ENCODE peak calls at places on chromosomes 12 and 14, in nine cellular contexts. J is endodermal cell; W is caudate nucleus; S is transverse colon; O is A549; G is ovary; R is HCT116; B is CD8-positive, alpha-beta memory T cell; H is H9. C is an unnamed sample.

GRCh38 chr12:96073346-96074336 is 38.3 kb upstream of the LTA4H start:
- DNase-seq in O (peak), R (no peak), G (no peak), B (no peak), S (no peak), J (peak), H (no peak), W (no peak), C (no peak)

GRCh38 chr12:32166510-32166909 is 59.9 kb downstream of the BICD1 start:
- DNase-seq in W (no peak), S (no peak), B (no peak), H (no peak), G (no peak), J (no peak), O (no peak), R (no peak), C (no peak)

GRCh38 chr12:51953011-51953568 is 1.6 kb downstream of the ACVR1B start:
- DNase-seq in R (no peak), S (no peak), O (no peak), W (no peak), H (no peak), G (no peak), B (no peak), J (peak), C (no peak)

GRCh38 chr12:104456950-104457745 is 400 bp downstream of the CHST11 start:
- DNase-seq in B (peak), S (peak), G (peak), O (peak), W (no peak), J (peak), H (peak), R (no peak), C (peak)

GRCh38 chr14:20553024-20553423 is 7.8 kb downstream of the RNASE9 start:
- DNase-seq in R (no peak), S (no peak), G (no peak), B (no peak), O (no peak), J (no peak), H (no peak), W (no peak), C (no peak)

GRCh38 chr14:93024493-93024892 is 91.2 kb downstream of the ITPK1 start:
- DNase-seq in R (no peak), J (no peak), B (no peak), O (no peak), G (no peak), S (no peak), H (no peak), W (no peak), C (no peak)

GRCh38 chr14:92696356-92696755 is 52.1 kb downstream of the LGMN start:
- DNase-seq in G (no peak), B (no peak), S (no peak), R (no peak), H (no peak), W (no peak), O (no peak), J (no peak), C (no peak)

GRCh38 chr12:2462087-2462486 is 332.7 kb upstream of the FKBP4 start:
- DNase-seq in O (no peak), G (no peak), W (no peak), B (no peak), S (no peak), R (no peak), J (no peak), H (no peak), C (no peak)

GRCh38 chr12:129911437-129912049 is 7.7 kb upstream of the TMEM132D start:
- DNase-seq in S (peak), B (no peak), R (no peak), W (peak), H (peak), G (no peak), O (peak), J (peak), C (peak)

GRCh38 chr12:52053570-52054209 is 2.4 kb downstream of the NR4A1 start:
- DNase-seq in J (no peak), G (peak), B (no peak), S (peak), H (no peak), R (no peak), O (peak), W (no peak), C (no peak)

GRCh38 chr12:118371354-118372282 is 1.1 kb downstream of the TAOK3 start:
- DNase-seq in J (peak), O (peak), S (peak), W (no peak), B (peak), G (peak), R (no peak), H (peak), C (peak)

GRCh38 chr14:66495214-66496098 is 9.3 kb downstream of the CCDC196 start:
- DNase-seq in S (peak), H (peak), R (peak), J (peak), B (peak), G (peak), O (peak), W (no peak), C (peak)

GRCh38 chr12:56142184-56142784 is 10.1 kb upstream of the MYL6B start:
- DNase-seq in O (no peak), J (no peak), H (no peak), W (no peak), G (no peak), B (no peak), S (no peak), R (no peak), C (no peak)

GRCh38 chr12:80531646-80532045 is 87.6 kb downstream of the PTPRQ start:
- DNase-seq in J (no peak), G (no peak), R (no peak), O (no peak), H (no peak), B (no peak), W (no peak), S (no peak), C (no peak)

GRCh38 chr14:70641548-70642312 is at the start of gene TTC9:
- DNase-seq in B (peak), R (no peak), O (no peak), W (no peak), J (peak), G (no peak), H (peak), S (peak), C (no peak)

GRCh38 chr12:42963993-42964392 is 374.4 kb upstream of the PRICKLE1 start:
- DNase-seq in B (no peak), O (no peak), W (no peak), S (no peak), R (no peak), G (no peak), J (no peak), H (no peak), C (no peak)

GRCh38 chr14:64447890-64448667 is 17.2 kb upstream of the AKAP5 start:
- DNase-seq in O (no peak), W (no peak), H (no peak), B (peak), G (no peak), R (no peak), J (no peak), S (no peak), C (no peak)

GRCh38 chr14:55535521-55536207 is 44.3 kb upstream of the KTN1 start:
- DNase-seq in J (no peak), H (no peak), W (no peak), B (no peak), O (no peak), S (no peak), R (no peak), G (no peak), C (no peak)

GRCh38 chr12:127881371-127882140 is 385.4 kb upstream of the TMEM132C start:
- DNase-seq in S (no peak), R (no peak), B (no peak), G (no peak), H (no peak), W (no peak), O (no peak), J (no peak), C (no peak)

GRCh38 chr12:124744659-124745467 is 118.8 kb downstream of the SCARB1 start:
- DNase-seq in R (peak), S (no peak), B (no peak), W (no peak), J (peak), G (no peak), O (peak), H (peak), C (no peak)

GRCh38 chr12:54666008-54666407 is 17.8 kb upstream of the DCD start:
- DNase-seq in S (no peak), H (no peak), R (no peak), B (no peak), O (no peak), J (no peak), G (no peak), W (no peak), C (no peak)

GRCh38 chr14:69090187-69090789 is 62.6 kb downstream of the DCAF5 start:
- DNase-seq in J (peak), G (no peak), O (peak), H (peak), S (peak), W (no peak), B (peak), R (peak), C (no peak)

GRCh38 chr14:59332727-59333126 is 132.5 kb downstream of the GPR135 start:
- DNase-seq in H (no peak), S (no peak), W (no peak), O (peak), B (no peak), J (no peak), G (no peak), R (no peak), C (no peak)

GRCh38 chr14:82872494-82872893 is 1338.8 kb upstream of the SEL1L start:
- DNase-seq in G (no peak), S (no peak), H (peak), O (peak), B (no peak), W (no peak), J (peak), R (no peak), C (no peak)

GRCh38 chr14:64556526-64556925 is 6.8 kb downstream of the PPP1R36 start:
- DNase-seq in O (peak), R (no peak), H (peak), B (no peak), S (no peak), G (no peak), W (no peak), J (no peak), C (no peak)

GRCh38 chr12:339557-340195 is 49.4 kb downstream of the KDM5A start:
- DNase-seq in B (no peak), J (no peak), R (no peak), W (no peak), O (no peak), S (no peak), H (no peak), G (no peak), C (no peak)

GRCh38 chr12:14416658-14417057 is 51.2 kb downstream of the ATF7IP start:
- DNase-seq in R (no peak), S (no peak), O (peak), G (no peak), B (peak), H (peak), W (no peak), J (peak), C (no peak)

GRCh38 chr12:130423136-130423535 is 85.4 kb downstream of the PIWIL1 start:
- DNase-seq in S (no peak), B (no peak), G (no peak), O (no peak), H (no peak), R (no peak), J (no peak), W (no peak), C (no peak)

GRCh38 chr12:52210186-52210924 is 18.5 kb upstream of the KRT80 start:
- DNase-seq in J (peak), S (no peak), G (peak), O (peak), B (no peak), W (no peak), H (no peak), R (no peak), C (no peak)

GRCh38 chr12:76030378-76031080 is 1.0 kb downstream of the PHLDA1 start:
- DNase-seq in W (no peak), R (no peak), O (peak), G (peak), J (no peak), B (peak), S (peak), H (no peak), C (peak)

GRCh38 chr12:18716236-18716635 is 21.6 kb downstream of the PLCZ1 start:
- DNase-seq in S (no peak), G (no peak), W (no peak), J (no peak), O (no peak), H (no peak), R (no peak), B (no peak), C (no peak)

GRCh38 chr12:129459886-129460285 is 443.9 kb downstream of the TMEM132D start:
- DNase-seq in G (no peak), O (no peak), J (no peak), S (no peak), B (no peak), W (no peak), H (no peak), R (no peak), C (no peak)

GRCh38 chr12:124636138-124636968 is 68.9 kb upstream of the NCOR2 start:
- DNase-seq in J (peak), R (peak), G (peak), O (peak), S (peak), W (no peak), H (no peak), B (peak), C (no peak)

GRCh38 chr12:12954361-12954760 is 2.4 kb upstream of the GPRC5D start:
- DNase-seq in H (no peak), J (no peak), O (peak), W (no peak), B (no peak), S (no peak), G (no peak), R (no peak), C (no peak)

GRCh38 chr14:43539210-43539609 is 967.9 kb downstream of the FSCB start:
- DNase-seq in W (no peak), G (no peak), R (peak), B (no peak), J (peak), H (peak), S (no peak), O (peak), C (no peak)

GRCh38 chr12:116771651-116772050 is 33.5 kb downstream of the RNFT2 start:
- DNase-seq in R (no peak), O (no peak), S (no peak), B (no peak), G (no peak), H (no peak), J (no peak), W (no peak), C (no peak)

GRCh38 chr12:21190016-21190415 is 59.0 kb downstream of the SLCO1B1 start:
- DNase-seq in O (no peak), R (no peak), J (no peak), H (no peak), B (no peak), G (no peak), W (no peak), S (no peak), C (no peak)

GRCh38 chr12:120649442-120650248 is 9.2 kb downstream of the CABP1 start:
- DNase-seq in G (no peak), J (peak), O (no peak), S (no peak), B (no peak), W (no peak), R (no peak), H (peak), C (no peak)

GRCh38 chr12:67452119-67452805 is 183.1 kb downstream of the CAND1 start:
- DNase-seq in W (no peak), H (no peak), B (no peak), J (no peak), S (no peak), R (no peak), G (no peak), O (no peak), C (no peak)
- H3K27ac ChIP-seq in W (no peak), H (no peak), B (no peak), J (no peak), S (no peak), R (no peak), G (no peak), O (no peak), C (no peak)

GRCh38 chr12:27013606-27014084 is 539 bp downstream of the TM7SF3 start:
- DNase-seq in B (no peak), G (no peak), H (no peak), R (no peak), O (peak), W (no peak), J (no peak), S (peak), C (no peak)

GRCh38 chr12:27014085-27014858 is at the start of gene TM7SF3:
- DNase-seq in B (peak), S (peak), W (peak), H (peak), O (peak), G (peak), J (peak), R (peak), C (peak)

GRCh38 chr12:27018071-27018470 is 3.9 kb upstream of the TM7SF3 start:
- DNase-seq in G (no peak), O (no peak), B (no peak), R (no peak), H (no peak), J (no peak), W (no peak), S (no peak), C (no peak)

GRCh38 chr12:27014859-27015729 is 910 bp upstream of the TM7SF3 start:
- DNase-seq in O (peak), S (no peak), H (no peak), G (no peak), B (no peak), R (no peak), W (no peak), J (no peak), C (no peak)

DNA sequence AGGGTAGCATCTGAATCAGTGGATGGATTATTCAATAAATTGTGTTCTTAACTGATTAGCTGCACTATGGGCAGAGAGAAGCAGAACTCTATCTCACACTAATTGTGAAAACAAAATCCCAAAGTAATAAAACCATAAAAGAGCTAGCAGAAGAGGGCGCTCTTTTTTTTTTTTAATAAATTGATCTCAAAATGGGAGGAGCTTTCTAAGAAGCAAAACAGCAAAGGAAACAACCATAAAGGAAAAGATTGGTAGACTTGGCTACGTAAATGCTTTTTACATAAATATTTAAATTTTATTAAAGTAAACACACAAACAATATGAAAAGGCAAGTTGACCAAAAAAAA is 1.5 kb upstream of the TM7SF3 start:
- DNase-seq in B (peak), W (no peak), R (peak), J (no peak), S (no peak), H (no peak), G (no peak), O (peak), C (no peak)
- H3K27ac ChIP-seq in B (no peak), W (no peak), R (no peak), J (no peak), S (peak), H (no peak), G (no peak), O (peak), C (no peak)

DNA sequence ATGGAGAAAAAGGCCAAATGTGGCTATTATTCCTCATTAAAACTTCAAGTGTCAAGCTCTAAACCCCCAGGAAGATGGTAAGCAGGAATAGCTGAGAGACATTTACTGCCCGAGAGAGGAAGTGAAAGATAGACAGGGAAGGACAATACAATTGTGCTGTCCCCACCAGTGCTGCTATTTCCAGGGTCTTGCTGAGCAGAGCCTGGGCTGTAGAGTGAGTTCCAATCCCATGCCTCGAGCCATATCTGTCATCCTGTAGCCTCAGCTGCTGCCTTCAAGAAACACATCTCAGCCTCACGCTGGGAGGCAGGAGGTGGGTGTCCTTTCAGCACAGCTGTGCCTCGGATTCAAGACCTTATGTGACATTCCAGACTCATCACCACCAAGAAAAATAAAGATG is 114.0 kb downstream of the RPAP3 start:
- DNase-seq in B (no peak), R (no peak), S (no peak), W (no peak), H (no peak), O (no peak), J (no peak), G (no peak), C (peak)
- H3K27ac ChIP-seq in B (no peak), R (no peak), S (no peak), W (no peak), H (no peak), O (no peak), J (no peak), G (no peak), C (no peak)

GRCh38 chr12:64695550-64695949 is 63.7 kb downstream of the GNS start:
- DNase-seq in G (no peak), J (peak), B (no peak), S (no peak), H (no peak), R (no peak), O (no peak), W (no peak), C (no peak)
- H3K27ac ChIP-seq in G (no peak), J (no peak), B (no peak), S (peak), H (no peak), R (no peak), O (no peak), W (no peak), C (no peak)

GRCh38 chr14:103023881-103024473 is 33.4 kb downstream of the CDC42BPB start:
- DNase-seq in W (no peak), G (no peak), S (no peak), R (no peak), O (no peak), H (no peak), J (no peak), B (no peak), C (no peak)
- H3K27ac ChIP-seq in W (no peak), G (no peak), S (peak), R (no peak), O (no peak), H (no peak), J (peak), B (no peak), C (peak)

GRCh38 chr12:67829873-67830272 is 159.4 kb upstream of the IFNG-AS1 start:
- DNase-seq in H (no peak), S (no peak), W (no peak), G (no peak), O (no peak), R (no peak), B (no peak), J (no peak), C (no peak)

GRCh38 chr12:67827820-67828383 is 161.3 kb upstream of the IFNG-AS1 start:
- DNase-seq in G (peak), R (peak), B (no peak), H (no peak), O (peak), J (no peak), S (peak), W (peak), C (no peak)

GRCh38 chr12:67832155-67832554 is 157.1 kb upstream of the IFNG-AS1 start:
- DNase-seq in W (no peak), O (no peak), R (no peak), S (no peak), H (no peak), J (no peak), B (no peak), G (no peak), C (no peak)

GRCh38 chr12:67826148-67826547 is 163.1 kb upstream of the IFNG-AS1 start:
- DNase-seq in R (no peak), W (no peak), G (no peak), S (no peak), J (no peak), H (no peak), O (no peak), B (no peak), C (no peak)

DNA sequence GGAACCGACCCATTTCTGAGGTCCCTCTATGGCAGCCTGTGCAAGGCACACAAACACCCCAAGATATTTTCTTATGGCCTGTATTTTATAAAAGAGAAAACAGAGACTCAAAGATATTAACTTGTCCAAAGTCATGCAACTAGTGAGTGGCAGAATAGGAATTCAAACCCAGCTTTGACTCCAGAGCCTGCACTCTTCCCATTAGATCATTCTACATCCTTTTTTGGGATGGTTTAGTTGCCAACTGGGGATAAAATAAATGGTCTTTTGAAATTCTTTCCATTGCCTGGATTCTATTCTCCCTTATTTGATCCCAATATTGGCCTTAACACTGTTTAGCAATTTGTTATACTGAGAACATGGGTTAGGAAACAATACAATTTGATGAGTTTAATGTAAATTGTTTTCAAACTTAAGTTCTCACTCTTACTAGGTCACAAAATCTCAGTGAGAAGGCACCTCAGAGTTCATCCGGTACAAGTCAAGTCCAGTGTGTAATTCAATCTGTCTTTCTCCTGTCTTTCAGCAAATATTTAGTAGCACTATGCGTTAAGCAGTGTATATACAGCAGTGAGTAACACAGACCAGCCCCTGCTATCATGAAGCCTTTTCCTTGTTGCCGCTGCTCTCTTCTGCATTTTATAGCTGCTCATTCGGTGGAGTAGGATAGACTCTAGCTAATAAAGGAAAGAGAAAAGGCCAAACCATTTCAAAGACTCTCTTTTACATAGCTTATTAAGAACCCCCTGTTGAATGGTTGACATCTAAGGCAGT is 162.1 kb upstream of the IFNG-AS1 start:
- DNase-seq in O (peak), J (no peak), B (no peak), W (no peak), S (peak), G (no peak), H (no peak), R (no peak), C (no peak)
- H3K27ac ChIP-seq in O (peak), J (no peak), B (no peak), W (no peak), S (peak), G (peak), H (no peak), R (no peak), C (no peak)